ENCODE peak calls at places on chromosomes 7 and 10, in four cellular contexts. E is activated T-cell treated with anti-CD3 and anti-CD28 coated beads, Interleukin-2, amount 50 U/mL, for 72 hours; W is WTC11; M is HEK293T. P is an unnamed sample.

GRCh38 chr10:49751636-49752510 is 10.2 kb downstream of the OGDHL start:
- DNase-seq in E (no peak), W (no peak), M (peak), P (peak)

GRCh38 chr10:132158122-132158741 is 28.5 kb upstream of the DPYSL4 start:
- DNase-seq in E (peak), W (no peak), M (peak), P (no peak)

GRCh38 chr10:48800283-48800675 is 115.6 kb downstream of the WDFY4 start:
- DNase-seq in E (no peak), W (no peak), M (no peak), P (no peak)

GRCh38 chr7:11182736-11183135 is 209.1 kb downstream of the PHF14 start:
- DNase-seq in E (no peak), W (no peak), M (no peak), P (no peak)

GRCh38 chr10:5492322-5492855 is 7.0 kb downstream of the CALML5 start:
- DNase-seq in E (no peak), W (no peak), M (no peak), P (no peak)

GRCh38 chr10:62467509-62467908 is 93.3 kb downstream of the ZNF365 start:
- DNase-seq in E (no peak), W (no peak), M (no peak), P (no peak)

GRCh38 chr7:85750454-85750949 is 563.6 kb upstream of the SEMA3D start:
- DNase-seq in E (no peak), W (peak), M (peak), P (peak)

GRCh38 chr7:95780665-95781064 is 8.3 kb downstream of the DYNC1I1 start:
- DNase-seq in E (no peak), W (no peak), M (no peak), P (no peak)

GRCh38 chr7:96401200-96401599 is 79.3 kb upstream of the SLC25A13 start:
- DNase-seq in E (no peak), W (no peak), M (no peak), P (no peak)

GRCh38 chr7:5424689-5425506 is 1.3 kb upstream of the TNRC18 start:
- DNase-seq in E (peak), W (no peak), M (no peak), P (no peak)

GRCh38 chr7:26052721-26053120 is 99.3 kb upstream of the NFE2L3 start:
- DNase-seq in E (no peak), W (no peak), M (no peak), P (no peak)

GRCh38 chr7:78185149-78185745 is 386.7 kb downstream of the PHTF2 start:
- DNase-seq in E (no peak), W (no peak), M (no peak), P (no peak)

GRCh38 chr10:34323197-34323596 is 491.9 kb downstream of the PARD3 start:
- DNase-seq in E (no peak), W (no peak), M (no peak), P (no peak)

GRCh38 chr10:8894148-8894547 is 839.7 kb downstream of the GATA3 start:
- DNase-seq in E (no peak), W (no peak), M (no peak), P (no peak)

GRCh38 chr7:41110186-41110585 is 592.7 kb downstream of the INHBA start:
- DNase-seq in E (no peak), W (no peak), M (no peak), P (no peak)

GRCh38 chr7:101166909-101167644 is 1.7 kb upstream of the VGF start:
- DNase-seq in E (no peak), W (peak), M (no peak), P (peak)

GRCh38 chr7:128011079-128011670 is 20.1 kb downstream of the LRRC4 start:
- DNase-seq in E (no peak), W (no peak), M (no peak), P (no peak)

GRCh38 chr7:39664057-39664456 is 40.7 kb downstream of the RALA start:
- DNase-seq in E (no peak), W (no peak), M (no peak), P (no peak)

GRCh38 chr7:11625669-11626068 is 206.3 kb downstream of the THSD7A start:
- DNase-seq in E (no peak), W (no peak), M (no peak), P (no peak)

GRCh38 chr7:155237297-155237696 is 60.4 kb upstream of the INSIG1 start:
- DNase-seq in E (no peak), W (no peak), M (no peak), P (no peak)

GRCh38 chr7:140607441-140607989 is 33.1 kb downstream of the DENND2A start:
- DNase-seq in E (no peak), W (no peak), M (no peak), P (peak)

GRCh38 chr10:14215601-14216000 is 115.1 kb downstream of the FRMD4A start:
- DNase-seq in E (no peak), W (no peak), M (no peak), P (peak)

GRCh38 chr7:129074361-129074871 is 19.5 kb upstream of the TNPO3 start:
- DNase-seq in E (no peak), W (no peak), M (no peak), P (no peak)

GRCh38 chr7:82343-83155 is 109.8 kb upstream of the FAM20C start:
- DNase-seq in E (no peak), W (no peak), M (no peak), P (peak)

GRCh38 chr7:94580601-94581000 is 71.0 kb downstream of the CASD1 start:
- DNase-seq in E (peak), W (no peak), M (no peak), P (no peak)